ENCODE peak calls at places on chromosomes 6 and 20, in six cellular contexts. K is endothelial cell of umbilical vein, F is K562, O is A549, E is GM12878, C is NB4. P is an unnamed sample.

GRCh38 chr6:147390909-147391536 is 117.5 kb upstream of the SAMD5 start:
- DNase-seq in K (peak; percentile 52), F (no peak), O (peak; percentile 2), E (no peak), C (peak; percentile 45), P (peak; percentile 27)

GRCh38 chr20:4043329-4043728 is 28.0 kb upstream of the RNF24 start:
- DNase-seq in K (no peak), F (no peak), O (no peak), E (no peak), C (no peak), P (no peak)

GRCh38 chr20:22984008-22984407 is 51.1 kb upstream of the SSTR4 start:
- DNase-seq in K (no peak), F (no peak), O (no peak), E (no peak), C (no peak), P (no peak)

GRCh38 chr20:45406260-45407066 is 1.6 kb upstream of the DBNDD2 start:
- DNase-seq in K (peak; percentile 35), F (peak; percentile 87), O (no peak), E (no peak), C (peak; percentile 82), P (no peak)

GRCh38 chr6:89404512-89404911 is 7.6 kb downstream of the RRAGD start:
- DNase-seq in K (no peak), F (no peak), O (no peak), E (no peak), C (no peak), P (no peak)

GRCh38 chr20:45510242-45510862 is 5.1 kb downstream of the SPINT3 start:
- DNase-seq in K (no peak), F (no peak), O (no peak), E (no peak), C (no peak), P (no peak)

GRCh38 chr6:71103150-71103549 is 146.3 kb upstream of the B3GAT2 start:
- DNase-seq in K (no peak), F (no peak), O (no peak), E (no peak), C (no peak), P (no peak)

GRCh38 chr6:79824231-79824630 is 123.1 kb downstream of the ELOVL4 start:
- DNase-seq in K (no peak), F (no peak), O (no peak), E (no peak), C (no peak), P (no peak)

GRCh38 chr6:68473433-68474210 is 161.5 kb upstream of the ADGRB3 start:
- DNase-seq in K (no peak), F (no peak), O (no peak), E (no peak), C (no peak), P (no peak)

GRCh38 chr6:131182991-131183425 is 47.7 kb downstream of the AKAP7 start:
- DNase-seq in K (peak; percentile 56), F (no peak), O (peak; percentile 6), E (no peak), C (peak; percentile 51), P (peak; percentile 35)

GRCh38 chr6:87902383-87902782 is 145.3 kb upstream of the SPACA1 start:
- DNase-seq in K (no peak), F (no peak), O (no peak), E (no peak), C (peak; percentile 28), P (no peak)
- TF ChIP-seq MYC in K (no peak), F (no peak), O (no peak), E (no peak), C (no peak), P (no peak)

DNA sequence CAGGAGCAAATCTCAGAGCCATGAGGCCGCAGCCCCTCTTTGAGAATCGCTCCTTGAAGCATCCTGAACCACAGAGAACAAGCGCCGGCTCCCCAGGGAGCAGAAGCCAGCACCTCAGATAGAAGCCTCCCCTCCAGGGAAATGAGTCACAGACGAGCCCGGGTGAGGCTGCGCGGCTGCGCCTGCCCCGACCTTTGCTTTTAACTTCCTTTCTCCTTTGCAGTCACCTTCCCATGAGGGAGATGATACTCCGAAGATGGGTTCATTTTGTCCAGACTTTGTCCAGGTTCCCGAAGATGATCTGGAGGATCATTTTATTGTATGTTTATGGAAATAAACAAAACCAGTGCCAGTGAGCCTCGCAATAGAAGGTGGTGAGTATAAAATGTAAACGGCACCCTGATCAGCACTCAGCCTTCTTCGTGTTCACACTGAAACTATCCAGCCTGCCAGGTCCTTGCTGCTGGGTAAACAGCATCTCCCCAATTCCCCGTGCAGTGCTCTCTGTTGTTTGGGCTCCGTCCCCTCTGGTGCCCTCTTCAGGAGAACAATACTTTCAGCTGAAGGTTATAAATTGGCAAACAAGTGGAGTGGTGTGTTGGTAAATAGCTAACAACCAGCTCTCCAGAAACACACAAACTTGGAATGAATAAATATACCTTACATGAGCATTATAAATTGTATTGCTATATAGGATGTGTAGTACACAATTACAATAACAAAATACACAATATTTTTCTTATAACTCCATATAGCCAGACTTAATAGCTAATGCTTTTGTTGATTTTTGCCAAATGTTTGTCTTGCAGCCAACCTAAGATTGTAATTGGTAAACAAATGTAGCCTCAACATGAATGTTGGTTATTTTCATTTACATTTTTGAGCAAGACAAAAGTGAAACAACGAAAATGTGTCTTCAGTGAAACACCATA is 41.4 kb upstream of the TMEM181 start:
- DNase-seq in K (peak; percentile 71), F (peak; percentile 57), O (peak; percentile 70), E (peak; percentile 71), C (peak; percentile 96), P (peak; percentile 55)
- TF ChIP-seq MYC in K (no peak), F (no peak), O (no peak), E (no peak), C (peak; percentile 13), P (no peak)

GRCh38 chr20:41169791-41170351 is 32.5 kb downstream of the PLCG1 start:
- DNase-seq in K (no peak), F (no peak), O (no peak), E (no peak), C (no peak), P (no peak)
- TF ChIP-seq MYC in K (no peak), F (no peak), O (no peak), E (no peak), C (no peak), P (no peak)

DNA sequence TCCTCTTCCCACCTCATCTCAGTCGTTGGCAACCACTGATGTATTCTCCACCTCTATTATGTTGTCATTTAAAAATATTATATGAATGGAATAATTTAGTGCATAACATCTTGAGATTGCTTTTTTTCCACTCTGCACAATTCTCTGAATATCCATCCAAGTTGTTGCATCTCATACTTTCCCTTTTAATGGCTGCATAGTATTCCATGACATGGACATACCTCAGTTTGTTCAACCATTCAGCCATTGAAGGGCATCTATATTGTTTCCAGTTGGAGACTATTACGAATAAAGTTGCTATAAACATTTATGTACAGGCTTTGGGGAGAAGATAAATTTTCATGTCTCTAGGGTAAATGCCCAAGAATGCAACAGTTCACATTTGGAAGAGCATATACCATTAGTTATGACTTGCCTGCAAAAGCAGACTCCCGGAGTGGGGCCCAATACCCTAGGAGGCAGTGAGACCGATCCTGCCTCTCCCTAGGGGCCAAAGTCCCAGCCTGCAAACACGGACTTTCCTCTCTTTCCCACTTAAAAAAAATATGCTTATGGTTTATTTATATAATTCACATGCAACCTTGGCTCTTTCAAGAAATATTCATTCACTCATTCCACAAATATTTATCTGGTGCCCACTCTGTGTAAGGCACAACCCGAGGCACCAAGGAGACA is 227.0 kb upstream of the PMEPA1 start:
- DNase-seq in K (no peak), F (no peak), O (no peak), E (no peak), C (no peak), P (no peak)
- TF ChIP-seq MYC in K (no peak), F (no peak), O (no peak), E (no peak), C (no peak), P (no peak)